ENCODE peak calls at places on chromosome 1, in seven cellular contexts. M, N, Y, U, T, F and R are unnamed samples.

GRCh38 chr1:45306319-45306718 is 20.4 kb upstream of the HPDL start:
- DNase-seq in T (no peak), U (no peak), N (peak; percentile 60), Y (no peak), M (no peak), F (no peak), R (no peak)

GRCh38 chr1:60745444-60745843 is 336.9 kb upstream of the NFIA start:
- DNase-seq in Y (no peak), M (no peak), U (no peak), F (no peak), N (no peak), T (no peak), R (no peak)

GRCh38 chr1:228157381-228158126 is 7.8 kb downstream of the GJC2 start:
- DNase-seq in U (no peak), F (no peak), T (no peak), N (no peak), Y (no peak), M (no peak), R (no peak)

GRCh38 chr1:228037401-228038386 is 30.9 kb downstream of the WNT3A start:
- DNase-seq in Y (peak; percentile 36), T (no peak), N (peak; percentile 19), U (peak; percentile 61), M (peak; percentile 30), F (no peak), R (peak; percentile 1)

GRCh38 chr1:167418397-167418796 is 99.9 kb downstream of the CD247 start:
- DNase-seq in U (no peak), T (no peak), N (no peak), M (no peak), F (no peak), Y (no peak), R (no peak)

GRCh38 chr1:111541721-111542120 is 38.3 kb upstream of the ADORA3 start:
- DNase-seq in M (peak; percentile 91), F (peak; percentile 24), Y (no peak), U (no peak), T (no peak), N (peak; percentile 37), R (peak; percentile 11)

GRCh38 chr1:186014370-186015030 is 280.3 kb downstream of the HMCN1 start:
- DNase-seq in U (no peak), Y (no peak), M (peak; percentile 13), T (no peak), N (peak; percentile 59), F (no peak), R (peak; percentile 14)

GRCh38 chr1:9603766-9604753 is 15.3 kb downstream of the TMEM201 start:
- DNase-seq in T (no peak), N (peak; percentile 30), F (no peak), M (no peak), U (no peak), Y (no peak), R (no peak)

GRCh38 chr1:117366281-117366981 is 818 bp upstream of the MAN1A2 start:
- DNase-seq in N (peak; percentile 60), U (peak; percentile 79), T (peak; percentile 5), F (peak; percentile 57), Y (peak; percentile 64), M (peak; percentile 75), R (peak; percentile 77)

GRCh38 chr1:20008391-20008841 is 29.0 kb upstream of the PLA2G2A start:
- DNase-seq in U (no peak), M (no peak), N (no peak), Y (no peak), T (no peak), F (no peak), R (peak; percentile 3)

GRCh38 chr1:36889846-36890245 is 144.5 kb downstream of the GRIK3 start:
- DNase-seq in M (no peak), Y (peak; percentile 10), N (no peak), F (no peak), U (no peak), T (no peak), R (no peak)

GRCh38 chr1:207891148-207891547 is 19.8 kb downstream of the CD34 start:
- DNase-seq in U (no peak), F (no peak), N (no peak), Y (no peak), T (no peak), M (no peak), R (no peak)

GRCh38 chr1:226661965-226662364 is 77.1 kb downstream of the ITPKB start:
- DNase-seq in N (peak; percentile 48), Y (no peak), F (no peak), T (no peak), U (no peak), M (peak; percentile 62), R (peak; percentile 67)

GRCh38 chr1:102120910-102121309 is 124.2 kb upstream of the OLFM3 start:
- DNase-seq in T (no peak), Y (no peak), U (no peak), N (no peak), M (no peak), F (no peak), R (no peak)

GRCh38 chr1:54255026-54255425 is 55.1 kb downstream of the MRPL37 start:
- DNase-seq in F (no peak), Y (no peak), U (no peak), N (peak; percentile 73), T (no peak), M (no peak), R (peak; percentile 58)

GRCh38 chr1:202173993-202174392 is 13.6 kb upstream of the PTPN7 start:
- DNase-seq in Y (no peak), N (no peak), F (no peak), T (no peak), M (no peak), U (no peak), R (no peak)

GRCh38 chr1:8661185-8662110 is 156.0 kb downstream of the RERE start:
- DNase-seq in U (no peak), N (peak; percentile 91), Y (no peak), T (no peak), M (peak; percentile 40), F (no peak), R (peak; percentile 88)

GRCh38 chr1:101314244-101314643 is 77.4 kb downstream of the S1PR1 start:
- DNase-seq in Y (no peak), F (peak; percentile 8), T (no peak), N (peak; percentile 62), U (no peak), M (peak; percentile 9), R (peak; percentile 44)

GRCh38 chr1:232951605-232952004 is 1.2 kb downstream of the NTPCR start:
- DNase-seq in U (no peak), N (no peak), M (no peak), T (no peak), F (no peak), Y (no peak), R (no peak)

GRCh38 chr1:38420666-38421065 is 374.1 kb upstream of the POU3F1 start:
- DNase-seq in T (no peak), N (no peak), Y (no peak), M (peak; percentile 57), F (no peak), U (no peak), R (no peak)

GRCh38 chr1:202416641-202417040 is 68.1 kb downstream of the PPP1R12B start:
- DNase-seq in N (peak; percentile 41), M (no peak), F (no peak), U (no peak), T (no peak), Y (no peak), R (no peak)

GRCh38 chr1:18868801-18869424 is 9.5 kb upstream of the TAS1R2 start:
- DNase-seq in M (no peak), U (no peak), F (no peak), Y (no peak), T (no peak), N (no peak), R (no peak)
- H2AK5ac ChIP-seq in M (no peak overlapping the region), U (no peak overlapping the region), F (no peak overlapping the region), Y (no peak overlapping the region), T (no peak overlapping the region), N (no peak overlapping the region), R (no peak overlapping the region)

DNA sequence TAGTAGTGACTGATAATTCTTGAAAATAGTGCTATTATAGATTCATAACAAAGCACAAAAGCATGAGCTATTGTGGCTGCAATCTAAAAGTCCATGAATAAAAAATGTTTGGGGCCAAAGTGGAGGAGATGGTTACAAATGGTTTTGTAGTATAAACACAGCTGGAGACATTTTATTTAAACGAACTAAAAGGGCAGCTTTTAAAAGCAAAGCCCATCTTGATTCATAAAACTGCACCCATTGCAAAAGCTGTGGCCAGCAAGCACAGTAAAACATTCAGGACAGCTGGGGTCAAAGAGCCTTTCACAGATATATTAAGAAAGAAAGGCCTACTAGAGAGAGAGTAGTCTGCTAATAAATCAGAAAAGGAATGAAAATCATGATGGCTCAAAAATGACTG is 520.8 kb downstream of the NUF2 start:
- DNase-seq in N (no peak), Y (no peak), U (no peak), F (no peak), M (no peak), T (no peak), R (peak; percentile 7)
- H2AK5ac ChIP-seq in N (no peak overlapping the region), Y (no peak overlapping the region), U (no peak overlapping the region), F (no peak overlapping the region), M (no peak overlapping the region), T (no peak overlapping the region), R (no peak overlapping the region)

GRCh38 chr1:87542697-87543096 is 214.0 kb downstream of the LMO4 start:
- DNase-seq in U (no peak), Y (no peak), M (no peak), T (no peak), N (no peak), F (no peak), R (no peak)
- H2AK5ac ChIP-seq in U (no peak overlapping the region), Y (no peak overlapping the region), M (no peak overlapping the region), T (no peak overlapping the region), N (no peak overlapping the region), F (no peak overlapping the region), R (no peak overlapping the region)

DNA sequence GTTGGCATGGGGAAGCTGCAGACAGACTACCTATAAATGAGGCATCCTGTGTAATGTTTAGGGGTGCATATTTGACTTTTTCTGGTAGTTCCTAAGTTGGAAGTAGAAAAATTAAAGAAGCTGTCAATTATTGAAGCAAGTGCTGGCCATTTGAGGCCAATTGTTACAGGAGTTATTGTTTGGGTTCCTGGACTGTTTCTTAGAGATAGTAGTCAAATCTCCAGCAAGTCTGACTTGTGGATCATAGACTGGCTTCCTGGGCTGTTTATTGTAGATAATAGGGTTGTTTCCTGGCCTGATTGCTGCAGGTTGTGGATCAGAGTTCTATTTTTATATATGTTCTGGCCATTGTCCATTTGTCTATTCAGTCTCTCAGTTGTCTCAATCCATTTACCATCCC is 31.5 kb upstream of the DNAH14 start:
- DNase-seq in N (no peak), U (no peak), T (no peak), Y (no peak), M (no peak), F (no peak), R (no peak)
- H2AK5ac ChIP-seq in N (no peak overlapping the region), U (no peak overlapping the region), T (no peak overlapping the region), Y (no peak overlapping the region), M (no peak overlapping the region), F (no peak overlapping the region), R (no peak overlapping the region)

DNA sequence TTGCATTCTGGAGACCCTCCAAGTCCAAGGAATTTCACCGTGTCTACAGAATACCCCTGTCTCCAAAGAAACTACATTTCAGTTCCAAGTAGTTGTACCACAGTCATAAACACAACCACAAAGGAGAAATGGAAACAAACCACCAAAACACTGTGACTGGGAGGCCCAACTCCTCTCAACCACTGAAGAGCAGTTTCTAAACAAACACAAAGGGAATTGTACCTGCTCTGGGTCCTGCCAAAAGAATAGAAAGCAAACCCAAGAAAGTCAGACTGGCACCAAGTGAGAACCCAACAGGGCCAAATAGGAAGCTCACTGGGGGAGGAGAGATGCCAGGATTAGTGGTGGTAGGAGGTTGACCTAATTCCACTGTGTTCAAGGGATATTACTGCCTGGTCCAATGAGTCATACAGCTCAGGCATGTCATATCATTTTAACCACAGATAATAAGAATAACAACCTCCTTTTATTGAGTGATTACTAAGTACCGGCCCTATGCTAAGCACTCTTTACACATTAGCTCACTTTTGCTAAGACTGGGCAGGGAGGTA is 123.9 kb upstream of the PPP2R5A start:
- DNase-seq in T (no peak), U (no peak), F (no peak), Y (no peak), M (no peak), N (peak; percentile 87), R (peak; percentile 78)
- H2AK5ac ChIP-seq in T (no peak overlapping the region), U (no peak overlapping the region), F (no peak overlapping the region), Y (no peak overlapping the region), M (no peak overlapping the region), N (no peak overlapping the region), R (no peak overlapping the region)